ENCODE peak calls at places on chromosomes 12 and 14, in ten cellular contexts. One of them, this sample, is unnamed.

GRCh38 chr14:55976219-55976618 is 142.0 kb upstream of the PELI2 start:
- DNase-seq in amniotic stem cell: no peak
- DNase-seq in iris pigment epithelial cell: no peak
- DNase-seq in A172: no peak
- DNase-seq in lung: no peak
- DNase-seq in testis: no peak
- DNase-seq in astrocyte: no peak
- DNase-seq in effector CD4-positive, alpha-beta T cell: no peak
- DNase-seq in progenitor cell of endocrine pancreas: no peak
- DNase-seq in cardiac muscle cell: no peak
- DNase-seq in this sample: no peak

GRCh38 chr12:53102883-53103807 is at the start of gene SOAT2:
- DNase-seq in amniotic stem cell: no peak
- DNase-seq in iris pigment epithelial cell: no peak
- DNase-seq in A172: no peak
- DNase-seq in lung: no peak
- DNase-seq in testis: no peak
- DNase-seq in astrocyte: no peak
- DNase-seq in effector CD4-positive, alpha-beta T cell: no peak
- DNase-seq in progenitor cell of endocrine pancreas: no peak
- DNase-seq in cardiac muscle cell: no peak
- DNase-seq in this sample: peak

GRCh38 chr14:106308839-106309389 is 782.5 kb downstream of the TMEM121 start:
- DNase-seq in amniotic stem cell: no peak
- DNase-seq in iris pigment epithelial cell: peak
- DNase-seq in A172: peak
- DNase-seq in lung: peak
- DNase-seq in testis: peak
- DNase-seq in astrocyte: no peak
- DNase-seq in effector CD4-positive, alpha-beta T cell: peak
- DNase-seq in progenitor cell of endocrine pancreas: no peak
- DNase-seq in cardiac muscle cell: no peak
- DNase-seq in this sample: peak

GRCh38 chr12:118377005-118377890 is 893 bp downstream of the SUDS3 start:
- DNase-seq in amniotic stem cell: no peak
- DNase-seq in iris pigment epithelial cell: no peak
- DNase-seq in A172: no peak
- DNase-seq in lung: no peak
- DNase-seq in testis: no peak
- DNase-seq in astrocyte: no peak
- DNase-seq in effector CD4-positive, alpha-beta T cell: no peak
- DNase-seq in progenitor cell of endocrine pancreas: no peak
- DNase-seq in cardiac muscle cell: no peak
- DNase-seq in this sample: no peak

GRCh38 chr14:92461891-92462290 is 51.7 kb upstream of the RIN3 start:
- DNase-seq in amniotic stem cell: no peak
- DNase-seq in iris pigment epithelial cell: no peak
- DNase-seq in A172: no peak
- DNase-seq in lung: no peak
- DNase-seq in testis: peak
- DNase-seq in astrocyte: no peak
- DNase-seq in effector CD4-positive, alpha-beta T cell: no peak
- DNase-seq in progenitor cell of endocrine pancreas: no peak
- DNase-seq in cardiac muscle cell: no peak
- DNase-seq in this sample: no peak

GRCh38 chr14:67928375-67928774 is 108.8 kb downstream of the RAD51B start:
- DNase-seq in amniotic stem cell: no peak
- DNase-seq in iris pigment epithelial cell: no peak
- DNase-seq in A172: no peak
- DNase-seq in lung: no peak
- DNase-seq in testis: peak
- DNase-seq in astrocyte: no peak
- DNase-seq in effector CD4-positive, alpha-beta T cell: no peak
- DNase-seq in progenitor cell of endocrine pancreas: no peak
- DNase-seq in cardiac muscle cell: no peak
- DNase-seq in this sample: no peak

GRCh38 chr12:75345531-75345930 is 11.1 kb downstream of the GLIPR1L1 start:
- DNase-seq in amniotic stem cell: no peak
- DNase-seq in iris pigment epithelial cell: peak
- DNase-seq in A172: peak
- DNase-seq in lung: no peak
- DNase-seq in testis: no peak
- DNase-seq in astrocyte: no peak
- DNase-seq in effector CD4-positive, alpha-beta T cell: no peak
- DNase-seq in progenitor cell of endocrine pancreas: no peak
- DNase-seq in cardiac muscle cell: no peak
- DNase-seq in this sample: no peak

GRCh38 chr12:56723889-56724659 is 1.0 kb downstream of the NACA start:
- DNase-seq in amniotic stem cell: peak
- DNase-seq in iris pigment epithelial cell: peak
- DNase-seq in A172: peak
- DNase-seq in lung: peak
- DNase-seq in testis: peak
- DNase-seq in astrocyte: peak
- DNase-seq in effector CD4-positive, alpha-beta T cell: no peak
- DNase-seq in progenitor cell of endocrine pancreas: no peak
- DNase-seq in cardiac muscle cell: peak
- DNase-seq in this sample: no peak

GRCh38 chr12:58576071-58576470 is 344.2 kb downstream of the LRIG3 start:
- DNase-seq in amniotic stem cell: no peak
- DNase-seq in iris pigment epithelial cell: no peak
- DNase-seq in A172: no peak
- DNase-seq in lung: no peak
- DNase-seq in testis: no peak
- DNase-seq in astrocyte: no peak
- DNase-seq in effector CD4-positive, alpha-beta T cell: no peak
- DNase-seq in progenitor cell of endocrine pancreas: no peak
- DNase-seq in cardiac muscle cell: no peak
- DNase-seq in this sample: no peak

GRCh38 chr12:14560904-14561574 is 6.6 kb downstream of the PLBD1 start:
- DNase-seq in amniotic stem cell: no peak
- DNase-seq in iris pigment epithelial cell: no peak
- DNase-seq in A172: no peak
- DNase-seq in lung: no peak
- DNase-seq in testis: no peak
- DNase-seq in astrocyte: no peak
- DNase-seq in effector CD4-positive, alpha-beta T cell: no peak
- DNase-seq in progenitor cell of endocrine pancreas: no peak
- DNase-seq in cardiac muscle cell: no peak
- DNase-seq in this sample: no peak

GRCh38 chr12:3189282-3189681 is 112.1 kb downstream of the TSPAN9 start:
- DNase-seq in amniotic stem cell: no peak
- DNase-seq in iris pigment epithelial cell: no peak
- DNase-seq in A172: no peak
- DNase-seq in lung: no peak
- DNase-seq in testis: no peak
- DNase-seq in astrocyte: no peak
- DNase-seq in effector CD4-positive, alpha-beta T cell: no peak
- DNase-seq in progenitor cell of endocrine pancreas: no peak
- DNase-seq in cardiac muscle cell: no peak
- DNase-seq in this sample: no peak

GRCh38 chr12:28527631-28528249 is 337.5 kb downstream of the CCDC91 start:
- DNase-seq in amniotic stem cell: no peak
- DNase-seq in iris pigment epithelial cell: no peak
- DNase-seq in A172: no peak
- DNase-seq in lung: no peak
- DNase-seq in testis: no peak
- DNase-seq in astrocyte: no peak
- DNase-seq in effector CD4-positive, alpha-beta T cell: no peak
- DNase-seq in progenitor cell of endocrine pancreas: no peak
- DNase-seq in cardiac muscle cell: no peak
- DNase-seq in this sample: no peak

This sample was measured in activated CD4-positive, alpha-beta T cell treated with anti-CD3 and anti-CD28 coated beads, Interleukin-2, amount 50 U/mL, for 1 hour.